ENCODE peak calls at places on chromosomes 6 and 20, in four cellular contexts. D is germinal center, R is H54, X is heart right ventricle. F is an unnamed sample.

GRCh38 chr6:22575190-22575589 is 5.8 kb downstream of the HDGFL1 start:
- DNase-seq in D (no peak), X (no peak), R (no peak), F (no peak)

GRCh38 chr6:137222376-137222775 is 3.2 kb upstream of the IFNGR1 start:
- DNase-seq in R (no peak), D (peak), X (no peak), F (no peak)

GRCh38 chr6:43727634-43728033 is 40.0 kb upstream of the MRPS18A start:
- DNase-seq in D (no peak), R (no peak), X (no peak), F (no peak)

GRCh38 chr20:6180531-6180930 is 57.7 kb upstream of the FERMT1 start:
- DNase-seq in X (no peak), D (no peak), R (no peak), F (no peak)

GRCh38 chr20:642398-643174 is 10.4 kb downstream of the SRXN1 start:
- DNase-seq in R (no peak), X (peak), D (no peak), F (peak)

GRCh38 chr6:81613606-81614005 is 138.9 kb downstream of the TENT5A start:
- DNase-seq in R (peak), X (no peak), D (no peak), F (no peak)

GRCh38 chr6:54264581-54265272 is 43.5 kb upstream of the TINAG start:
- DNase-seq in X (no peak), D (no peak), R (no peak), F (no peak)

GRCh38 chr6:159463440-159463839 is 229.6 kb downstream of the SOD2 start:
- DNase-seq in D (peak), X (no peak), R (no peak), F (no peak)

GRCh38 chr6:40642837-40643236 is 55.7 kb upstream of the LRFN2 start:
- DNase-seq in R (no peak), D (no peak), X (no peak), F (no peak)

GRCh38 chr6:7727951-7728854 is 2.3 kb downstream of the BMP6 start:
- DNase-seq in X (peak), R (no peak), D (peak), F (peak)

GRCh38 chr20:48393311-48393685 is 434.5 kb downstream of the PREX1 start:
- DNase-seq in D (no peak), X (no peak), R (no peak), F (no peak)

GRCh38 chr20:58103517-58103904 is 124.9 kb downstream of the ANKRD60 start:
- DNase-seq in R (no peak), D (no peak), X (no peak), F (no peak)

GRCh38 chr6:89581669-89582068 is 56.9 kb downstream of the LYRM2 start:
- DNase-seq in R (no peak), D (no peak), X (no peak), F (no peak)

GRCh38 chr6:151546941-151547659 is 53.3 kb downstream of the CCDC170 start:
- DNase-seq in R (no peak), X (no peak), D (no peak), F (no peak)

GRCh38 chr6:121339639-121340226 is 5.5 kb upstream of the TBC1D32 start:
- DNase-seq in D (no peak), X (no peak), R (no peak), F (no peak)

GRCh38 chr6:30447237-30447636 is 42.1 kb upstream of the HLA-E start:
- DNase-seq in X (no peak), D (no peak), R (no peak), F (no peak)

GRCh38 chr6:29627762-29628418 is 5.1 kb downstream of the GABBR1 start:
- DNase-seq in D (peak), X (peak), R (peak), F (peak)

GRCh38 chr20:61759286-61760065 is 306.2 kb downstream of the TAF4 start:
- DNase-seq in R (no peak), D (no peak), X (no peak), F (no peak)

GRCh38 chr20:8322654-8323053 is 190.6 kb downstream of the PLCB1 start:
- DNase-seq in X (no peak), D (no peak), R (no peak), F (no peak)

GRCh38 chr6:24743265-24743943 is 24.4 kb upstream of the C6orf62 start:
- DNase-seq in D (peak), X (no peak), R (peak), F (peak)

GRCh38 chr6:138774370-138774769 is 801 bp downstream of the CCDC28A start:
- DNase-seq in X (no peak), R (no peak), D (no peak), F (no peak)

GRCh38 chr20:4297141-4297826 is 281.9 kb upstream of the RNF24 start:
- DNase-seq in R (no peak), D (no peak), X (no peak), F (no peak)

GRCh38 chr6:163797313-163797712 is 382.8 kb downstream of the QKI start:
- DNase-seq in R (no peak), D (no peak), X (no peak), F (no peak)

GRCh38 chr6:35142578-35142977 is 1.4 kb upstream of the TCP11 start:
- DNase-seq in X (no peak), R (no peak), D (no peak), F (no peak)

GRCh38 chr20:528923-529594 is 14.5 kb downstream of the CSNK2A1 start:
- DNase-seq in D (no peak), X (no peak), R (peak), F (no peak)

GRCh38 chr6:17987576-17988421 is at the start of gene KIF13A:
- DNase-seq in R (peak), X (peak), D (peak), F (peak)

GRCh38 chr6:141401168-141401567 is 731.6 kb upstream of the GJE1 start:
- DNase-seq in R (no peak), D (no peak), X (no peak), F (no peak)

GRCh38 chr20:53926428-53927028 is 143.9 kb downstream of the BCAS1 start:
- DNase-seq in D (peak), R (peak), X (no peak), F (peak)

GRCh38 chr6:122709922-122710512 is 69.5 kb upstream of the FABP7 start:
- DNase-seq in D (no peak), X (no peak), R (no peak), F (peak)

GRCh38 chr6:16361861-16362260 is 123.5 kb downstream of the GMPR start:
- DNase-seq in X (no peak), R (no peak), D (no peak), F (no peak)

GRCh38 chr6:108944058-108944457 is 95.8 kb downstream of the ARMC2 start:
- DNase-seq in R (no peak), X (no peak), D (no peak), F (no peak)

GRCh38 chr6:162123797-162124196 is 603.8 kb downstream of the PRKN start:
- DNase-seq in R (no peak), X (no peak), D (no peak), F (no peak)

GRCh38 chr6:38141045-38141444 is 321.5 kb downstream of the ZFAND3 start:
- DNase-seq in D (no peak), R (no peak), X (no peak), F (no peak)

GRCh38 chr20:23375827-23376226 is 13.8 kb downstream of the GZF1 start:
- DNase-seq in X (no peak), D (no peak), R (no peak), F (no peak)

GRCh38 chr6:17021539-17021889 is 80.3 kb upstream of the STMND1 start:
- DNase-seq in R (no peak), D (no peak), X (no peak), F (no peak)

GRCh38 chr6:33407132-33407718 is 3.6 kb upstream of the PHF1 start:
- DNase-seq in X (no peak), R (no peak), D (no peak), F (no peak)

F was measured in GM13977.